ENCODE peak calls at places on chromosomes 5 and 9, in six cellular contexts. Y is Panc1, F is spleen, S is stomach, X is HepG2, V is sigmoid colon. O is an unnamed sample.

GRCh38 chr5:15977851-15978250 is 201.7 kb downstream of the MARCHF11 start:
- DNase-seq in Y (no peak), F (no peak), S (no peak), X (no peak), V (no peak), O (no peak)

GRCh38 chr9:71121275-71122168 is at the start of gene TRPM3:
- DNase-seq in Y (no peak), F (no peak), S (no peak), X (no peak), V (no peak), O (no peak)

GRCh38 chr5:52378237-52378636 is 409.5 kb upstream of the ITGA1 start:
- DNase-seq in Y (no peak), F (no peak), S (no peak), X (no peak), V (no peak), O (no peak)

GRCh38 chr9:123761905-123762605 is 167.9 kb downstream of the DENND1A start:
- DNase-seq in Y (no peak), F (no peak), S (no peak), X (peak), V (no peak), O (no peak)

GRCh38 chr9:107848598-107848997 is 359.0 kb upstream of the KLF4 start:
- DNase-seq in Y (no peak), F (no peak), S (no peak), X (no peak), V (no peak), O (no peak)

GRCh38 chr5:53100606-53101005 is 9.0 kb downstream of the MOCS2 start:
- DNase-seq in Y (no peak), F (no peak), S (no peak), X (no peak), V (no peak), O (no peak)

GRCh38 chr5:34804913-34805312 is 34.1 kb upstream of the TTC23L start:
- DNase-seq in Y (no peak), F (no peak), S (no peak), X (no peak), V (no peak), O (no peak)

GRCh38 chr9:14165376-14166035 is 148.4 kb downstream of the NFIB start:
- DNase-seq in Y (no peak), F (no peak), S (no peak), X (peak), V (no peak), O (no peak)

GRCh38 chr5:54825005-54825404 is 160.4 kb downstream of the ESM1 start:
- DNase-seq in Y (no peak), F (no peak), S (no peak), X (no peak), V (no peak), O (no peak)

GRCh38 chr5:137470111-137470920 is 28.8 kb downstream of the SPOCK1 start:
- DNase-seq in Y (peak), F (no peak), S (no peak), X (no peak), V (peak), O (no peak)

GRCh38 chr5:23507278-23507685 is at the start of gene PRDM9:
- DNase-seq in Y (no peak), F (peak), S (no peak), X (peak), V (peak), O (no peak)

GRCh38 chr5:8842906-8843590 is 702.8 kb downstream of the SEMA5A start:
- DNase-seq in Y (no peak), F (no peak), S (no peak), X (no peak), V (no peak), O (no peak)

GRCh38 chr5:128613757-128614156 is 75.7 kb upstream of the FBN2 start:
- DNase-seq in Y (no peak), F (no peak), S (no peak), X (no peak), V (no peak), O (no peak)

GRCh38 chr9:131635285-131635684 is 90.0 kb downstream of the PRRT1B start:
- DNase-seq in Y (peak), F (peak), S (peak), X (peak), V (peak), O (no peak)

GRCh38 chr9:95506692-95507455 is 9.9 kb downstream of the PTCH1 start:
- DNase-seq in Y (no peak), F (peak), S (peak), X (peak), V (peak), O (peak)

GRCh38 chr5:76479973-76480667 is 77.0 kb downstream of the IQGAP2 start:
- DNase-seq in Y (no peak), F (no peak), S (peak), X (peak), V (no peak), O (no peak)

GRCh38 chr9:124840300-124840833 is 12.9 kb upstream of the WDR38 start:
- DNase-seq in Y (no peak), F (no peak), S (no peak), X (peak), V (no peak), O (no peak)

GRCh38 chr5:82406200-82406773 is 128.1 kb upstream of the RPS23 start:
- DNase-seq in Y (no peak), F (no peak), S (no peak), X (no peak), V (no peak), O (no peak)

GRCh38 chr5:171975262-171975876 is 31.1 kb downstream of the FBXW11 start:
- DNase-seq in Y (no peak), F (no peak), S (no peak), X (no peak), V (no peak), O (no peak)

GRCh38 chr9:111870774-111871542 is 25.7 kb upstream of the UGCG start:
- DNase-seq in Y (no peak), F (no peak), S (no peak), X (no peak), V (no peak), O (no peak)

GRCh38 chr5:141374627-141375026 is 936 bp downstream of the PCDHGA6 start:
- DNase-seq in Y (no peak), F (no peak), S (no peak), X (no peak), V (no peak), O (no peak)

GRCh38 chr9:28999806-29000205 is 1426.5 kb upstream of the C9orf72 start:
- DNase-seq in Y (no peak), F (no peak), S (no peak), X (no peak), V (no peak), O (no peak)

GRCh38 chr9:23669776-23670175 is 156.3 kb downstream of the ELAVL2 start:
- DNase-seq in Y (no peak), F (no peak), S (no peak), X (no peak), V (no peak), O (no peak)

GRCh38 chr5:43041669-43042175 is 1.6 kb upstream of the ANXA2R start:
- DNase-seq in Y (peak), F (no peak), S (peak), X (peak), V (peak), O (no peak)

GRCh38 chr5:32331217-32331926 is 18.6 kb upstream of the MTMR12 start:
- DNase-seq in Y (no peak), F (no peak), S (peak), X (peak), V (no peak), O (no peak)

GRCh38 chr5:82265052-82265451 is 13.1 kb downstream of the RPS23 start:
- DNase-seq in Y (no peak), F (no peak), S (no peak), X (no peak), V (no peak), O (no peak)

GRCh38 chr5:16744164-16744880 is 127.5 kb upstream of the RETREG1 start:
- DNase-seq in Y (no peak), F (no peak), S (peak), X (peak), V (no peak), O (no peak)

GRCh38 chr9:76699966-76700365 is 64.3 kb upstream of the PCA3 start:
- DNase-seq in Y (no peak), F (no peak), S (no peak), X (no peak), V (no peak), O (no peak)

GRCh38 chr5:149447373-149448367 is 68.6 kb upstream of the IL17B start:
- DNase-seq in Y (no peak), F (no peak), S (no peak), X (no peak), V (no peak), O (no peak)

GRCh38 chr5:131671994-131672655 is 37.1 kb upstream of the RAPGEF6 start:
- DNase-seq in Y (no peak), F (no peak), S (no peak), X (peak), V (no peak), O (no peak)

GRCh38 chr5:105924366-105924765 is 1746.4 kb downstream of the EFNA5 start:
- DNase-seq in Y (no peak), F (no peak), S (no peak), X (no peak), V (no peak), O (no peak)

GRCh38 chr9:35753466-35753865 is 610 bp downstream of the MSMP start:
- DNase-seq in Y (no peak), F (no peak), S (no peak), X (no peak), V (no peak), O (no peak)

GRCh38 chr5:10595305-10595677 is 31.4 kb downstream of the ANKRD33B start:
- DNase-seq in Y (no peak), F (no peak), S (no peak), X (no peak), V (no peak), O (no peak)

GRCh38 chr9:21110708-21111576 is 30.7 kb downstream of the IFNW1 start:
- DNase-seq in Y (peak), F (no peak), S (no peak), X (peak), V (no peak), O (no peak)

GRCh38 chr9:32378993-32379729 is 5.3 kb upstream of the ACO1 start:
- DNase-seq in Y (peak), F (no peak), S (no peak), X (peak), V (no peak), O (peak)

GRCh38 chr9:2655411-2655901 is 33.9 kb downstream of the VLDLR start:
- DNase-seq in Y (peak), F (no peak), S (no peak), X (no peak), V (no peak), O (no peak)

GRCh38 chr9:37336150-37336549 is 86.3 kb upstream of the GRHPR start:
- DNase-seq in Y (no peak), F (no peak), S (no peak), X (no peak), V (no peak), O (no peak)

GRCh38 chr5:125823572-125823971 is 599.6 kb upstream of the GRAMD2B start:
- DNase-seq in Y (no peak), F (no peak), S (no peak), X (peak), V (no peak), O (no peak)

GRCh38 chr5:60403343-60404006 is 296.5 kb downstream of the DEPDC1B start:
- DNase-seq in Y (no peak), F (no peak), S (no peak), X (peak), V (no peak), O (no peak)

DNA sequence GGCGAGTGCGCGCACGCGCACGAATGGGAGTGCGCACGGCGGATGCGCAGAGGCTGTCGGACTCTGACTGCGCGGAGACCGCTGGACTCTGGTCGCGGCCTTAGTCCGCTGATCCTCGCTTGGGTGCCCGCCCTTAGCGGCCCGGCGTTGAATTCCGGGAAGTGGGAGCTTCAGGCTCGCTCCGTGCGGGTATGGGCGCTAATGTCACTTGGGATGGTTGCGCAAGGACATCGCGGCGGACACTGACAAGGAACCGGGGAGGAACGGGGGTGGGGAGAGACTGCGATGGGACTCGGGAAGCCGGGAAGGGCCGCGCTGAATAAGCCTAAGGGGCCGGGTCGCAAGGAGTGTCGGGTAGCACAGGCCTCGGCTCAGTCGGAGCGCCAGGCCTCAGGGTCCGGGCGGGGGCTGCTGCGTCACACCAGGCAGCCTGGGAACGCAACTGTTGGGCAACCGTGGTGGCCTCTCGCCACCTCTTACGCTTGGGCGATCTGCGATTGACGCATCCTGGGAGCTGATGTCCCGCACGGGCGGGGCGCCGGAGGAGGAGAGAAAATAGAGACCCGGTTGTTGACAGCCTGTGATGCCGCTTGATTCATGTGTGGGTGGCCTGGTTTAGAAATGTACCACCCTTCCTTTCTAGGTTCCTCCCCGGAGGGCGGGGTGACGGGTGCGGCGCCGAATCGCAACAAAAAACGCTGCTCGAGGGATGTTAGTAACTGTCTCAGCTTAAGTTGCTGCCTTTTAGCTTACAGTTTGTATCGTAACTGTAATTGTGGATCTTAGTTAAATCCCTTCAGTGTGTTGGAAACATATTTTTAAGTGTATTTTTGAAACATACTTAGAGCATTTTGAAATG is 545 bp upstream of the CHD1 start:
- DNase-seq in Y (peak), F (peak), S (peak), X (peak), V (peak), O (peak)
- TF ChIP-seq POLR2AphosphoS5 in Y (peak), F (peak), S (peak), X (peak), V (peak), O (peak)

GRCh38 chr9:113513541-113513940 is 50.0 kb downstream of the RGS3 start:
- DNase-seq in Y (no peak), F (peak), S (no peak), X (no peak), V (no peak), O (no peak)
- TF ChIP-seq POLR2AphosphoS5 in Y (no peak), F (no peak), S (no peak), X (no peak), V (no peak), O (no peak)

GRCh38 chr9:136576269-136576626 is 30.4 kb upstream of the NOTCH1 start:
- DNase-seq in Y (no peak), F (no peak), S (peak), X (no peak), V (peak), O (no peak)
- TF ChIP-seq POLR2AphosphoS5 in Y (no peak), F (no peak), S (no peak), X (no peak), V (no peak), O (no peak)

GRCh38 chr9:132879443-132880310 is 979 bp downstream of the SPACA9 start:
- DNase-seq in Y (no peak), F (peak), S (no peak), X (no peak), V (no peak), O (no peak)

GRCh38 chr9:132878695-132879064 is at the start of gene SPACA9:
- DNase-seq in Y (no peak), F (peak), S (peak), X (no peak), V (peak), O (peak)

GRCh38 chr9:132876849-132877248 is 1.2 kb downstream of the AK8 start:
- DNase-seq in Y (no peak), F (no peak), S (no peak), X (no peak), V (no peak), O (no peak)

GRCh38 chr9:132877447-132877817 is 652 bp downstream of the AK8 start:
- DNase-seq in Y (no peak), F (no peak), S (no peak), X (no peak), V (no peak), O (no peak)

DNA sequence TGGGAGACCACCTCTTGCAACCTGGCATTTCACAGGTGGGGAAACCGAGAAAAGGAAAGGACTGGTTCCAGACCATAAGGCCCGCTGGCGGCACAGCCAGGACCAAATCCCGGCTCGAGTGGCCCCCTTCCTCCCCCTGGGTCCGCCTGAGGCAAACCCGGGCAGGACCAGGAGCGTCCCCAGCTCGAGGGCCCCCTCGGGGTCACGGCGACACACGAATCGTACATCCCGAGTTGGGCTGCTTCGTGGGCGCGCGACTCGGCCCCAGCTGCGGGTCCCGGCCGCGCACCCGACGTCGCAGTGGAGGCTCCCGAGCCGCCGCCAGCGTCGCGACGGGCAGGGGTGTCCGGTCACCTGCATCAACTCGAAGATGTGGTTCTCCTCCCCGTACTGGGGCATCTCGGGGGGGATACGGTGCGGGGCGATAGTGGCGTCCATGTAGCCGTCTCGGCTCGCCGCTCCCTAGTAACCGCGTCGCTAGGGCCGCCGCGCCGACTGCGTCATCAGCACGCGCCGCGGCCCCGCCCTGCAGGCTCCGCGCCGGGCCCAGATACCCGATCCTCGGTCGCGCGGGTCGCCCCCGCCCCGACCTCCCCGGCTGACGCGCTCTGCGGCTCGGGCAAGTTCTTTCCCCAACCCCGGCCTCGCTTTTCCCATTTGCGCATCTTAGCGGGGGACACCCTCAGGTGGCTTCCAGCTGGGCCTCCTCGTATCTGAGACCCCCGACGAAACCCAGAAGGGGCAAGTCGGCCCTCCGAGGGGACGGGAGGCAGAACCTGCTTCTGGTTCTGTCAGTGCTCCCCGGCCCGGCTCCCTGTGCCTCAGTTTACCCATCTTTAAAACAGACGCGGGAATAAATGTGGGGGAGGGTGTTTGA is at the start of gene AK8:
- DNase-seq in Y (no peak), F (peak), S (peak), X (peak), V (peak), O (peak)
- TF ChIP-seq POLR2AphosphoS5 in Y (no peak), F (peak), S (peak), X (no peak), V (peak), O (no peak)

GRCh38 chr9:89631381-89631780 is 26.6 kb downstream of the GADD45G start:
- DNase-seq in Y (no peak), F (peak), S (no peak), X (no peak), V (no peak), O (no peak)
- TF ChIP-seq POLR2AphosphoS5 in Y (no peak), F (no peak), S (no peak), X (no peak), V (no peak), O (no peak)

GRCh38 chr5:111691914-111692313 is 65.1 kb downstream of the NREP start:
- DNase-seq in Y (no peak), F (no peak), S (no peak), X (no peak), V (no peak), O (no peak)
- TF ChIP-seq POLR2AphosphoS5 in Y (no peak), F (no peak), S (no peak), X (no peak), V (no peak), O (no peak)

GRCh38 chr9:128628471-128629048 is 28.1 kb downstream of the DYNC2I2 start:
- DNase-seq in Y (no peak), F (peak), S (peak), X (peak), V (peak), O (no peak)
- TF ChIP-seq POLR2AphosphoS5 in Y (no peak), F (peak), S (no peak), X (peak), V (no peak), O (no peak)

O was measured in GM12892.